ENCODE peak calls at places on chromosomes 2 and 18, in five cellular contexts. One of them, this sample, is unnamed.

GRCh38 chr2:44623622-44624351 is 262.0 kb downstream of the CAMKMT start:
- DNase-seq in GM12878: no peak
- DNase-seq in HEK293T: no peak
- DNase-seq in HepG2: no peak
- DNase-seq in H1: no peak
- DNase-seq in this sample: no peak

GRCh38 chr2:33304032-33304864 is 172.2 kb upstream of the RASGRP3 start:
- DNase-seq in GM12878: no peak
- DNase-seq in HEK293T: no peak
- DNase-seq in HepG2: no peak
- DNase-seq in H1: no peak
- DNase-seq in this sample: peak

GRCh38 chr2:134333646-134334189 is 79.8 kb downstream of the MGAT5 start:
- DNase-seq in GM12878: no peak
- DNase-seq in HEK293T: no peak
- DNase-seq in HepG2: no peak
- DNase-seq in H1: no peak
- DNase-seq in this sample: no peak

GRCh38 chr2:226411727-226412360 is 387.8 kb downstream of the IRS1 start:
- DNase-seq in GM12878: no peak
- DNase-seq in HEK293T: no peak
- DNase-seq in HepG2: peak
- DNase-seq in H1: no peak
- DNase-seq in this sample: no peak

GRCh38 chr2:51350100-51350499 is 318.2 kb upstream of the NRXN1 start:
- DNase-seq in GM12878: no peak
- DNase-seq in HEK293T: no peak
- DNase-seq in HepG2: no peak
- DNase-seq in H1: no peak
- DNase-seq in this sample: no peak

GRCh38 chr2:234494361-234495075 is 2.4 kb downstream of the ARL4C start:
- DNase-seq in GM12878: no peak
- DNase-seq in HEK293T: no peak
- DNase-seq in HepG2: no peak
- DNase-seq in H1: no peak
- DNase-seq in this sample: no peak

GRCh38 chr2:127386764-127387654 is 766 bp downstream of the MAP3K2 start:
- DNase-seq in GM12878: no peak
- DNase-seq in HEK293T: peak
- DNase-seq in HepG2: peak
- DNase-seq in H1: peak
- DNase-seq in this sample: peak

GRCh38 chr2:196314780-196315179 is 143.4 kb upstream of the STK17B start:
- DNase-seq in GM12878: no peak
- DNase-seq in HEK293T: no peak
- DNase-seq in HepG2: no peak
- DNase-seq in H1: no peak
- DNase-seq in this sample: no peak

GRCh38 chr2:65431417-65432226 is 777 bp downstream of the SPRED2 start:
- DNase-seq in GM12878: no peak
- DNase-seq in HEK293T: peak
- DNase-seq in HepG2: peak
- DNase-seq in H1: peak
- DNase-seq in this sample: no peak

GRCh38 chr18:54607213-54607934 is 16.3 kb downstream of the DYNAP start:
- DNase-seq in GM12878: no peak
- DNase-seq in HEK293T: no peak
- DNase-seq in HepG2: peak
- DNase-seq in H1: peak
- DNase-seq in this sample: peak

GRCh38 chr2:45755585-45756330 is 104.3 kb downstream of the PRKCE start:
- DNase-seq in GM12878: no peak
- DNase-seq in HEK293T: no peak
- DNase-seq in HepG2: no peak
- DNase-seq in H1: no peak
- DNase-seq in this sample: peak

GRCh38 chr18:3592864-3593263 is 142.9 kb downstream of the TGIF1 start:
- DNase-seq in GM12878: no peak
- DNase-seq in HEK293T: no peak
- DNase-seq in HepG2: no peak
- DNase-seq in H1: no peak
- DNase-seq in this sample: no peak

GRCh38 chr2:143279672-143280071 is 150.5 kb downstream of the ARHGAP15 start:
- DNase-seq in GM12878: no peak
- DNase-seq in HEK293T: no peak
- DNase-seq in HepG2: no peak
- DNase-seq in H1: no peak
- DNase-seq in this sample: no peak

GRCh38 chr2:127174977-127175376 is 45.1 kb downstream of the CYP27C1 start:
- DNase-seq in GM12878: no peak
- DNase-seq in HEK293T: no peak
- DNase-seq in HepG2: no peak
- DNase-seq in H1: no peak
- DNase-seq in this sample: no peak

DNA sequence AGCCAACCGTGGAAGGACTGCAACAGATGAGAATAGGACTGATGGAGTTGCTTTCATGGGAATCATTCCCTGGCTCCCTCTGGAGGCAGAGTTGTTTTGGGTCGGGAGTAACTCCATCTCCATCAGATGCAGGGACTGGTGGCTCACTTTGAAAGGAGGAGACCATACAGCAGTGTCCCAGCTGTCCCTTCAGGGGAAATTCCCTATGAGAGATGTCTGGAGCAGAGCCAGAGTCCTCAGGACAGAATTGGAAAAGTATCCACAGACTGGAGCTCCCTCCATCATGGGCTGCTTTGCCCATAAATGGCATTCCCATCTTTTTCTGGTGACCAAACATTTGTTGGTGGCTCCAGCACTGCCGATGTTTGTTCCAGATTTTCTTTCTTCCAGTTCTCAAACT is 144.3 kb downstream of the NCK2 start:
- DNase-seq in GM12878: no peak
- DNase-seq in HEK293T: no peak
- DNase-seq in HepG2: no peak
- DNase-seq in H1: no peak
- DNase-seq in this sample: no peak
- TF ChIP-seq SUZ12 in GM12878: no peak
- TF ChIP-seq SUZ12 in HEK293T: no peak
- TF ChIP-seq SUZ12 in HepG2: no peak
- TF ChIP-seq SUZ12 in H1: no peak
- TF ChIP-seq SUZ12 in this sample: no peak

DNA sequence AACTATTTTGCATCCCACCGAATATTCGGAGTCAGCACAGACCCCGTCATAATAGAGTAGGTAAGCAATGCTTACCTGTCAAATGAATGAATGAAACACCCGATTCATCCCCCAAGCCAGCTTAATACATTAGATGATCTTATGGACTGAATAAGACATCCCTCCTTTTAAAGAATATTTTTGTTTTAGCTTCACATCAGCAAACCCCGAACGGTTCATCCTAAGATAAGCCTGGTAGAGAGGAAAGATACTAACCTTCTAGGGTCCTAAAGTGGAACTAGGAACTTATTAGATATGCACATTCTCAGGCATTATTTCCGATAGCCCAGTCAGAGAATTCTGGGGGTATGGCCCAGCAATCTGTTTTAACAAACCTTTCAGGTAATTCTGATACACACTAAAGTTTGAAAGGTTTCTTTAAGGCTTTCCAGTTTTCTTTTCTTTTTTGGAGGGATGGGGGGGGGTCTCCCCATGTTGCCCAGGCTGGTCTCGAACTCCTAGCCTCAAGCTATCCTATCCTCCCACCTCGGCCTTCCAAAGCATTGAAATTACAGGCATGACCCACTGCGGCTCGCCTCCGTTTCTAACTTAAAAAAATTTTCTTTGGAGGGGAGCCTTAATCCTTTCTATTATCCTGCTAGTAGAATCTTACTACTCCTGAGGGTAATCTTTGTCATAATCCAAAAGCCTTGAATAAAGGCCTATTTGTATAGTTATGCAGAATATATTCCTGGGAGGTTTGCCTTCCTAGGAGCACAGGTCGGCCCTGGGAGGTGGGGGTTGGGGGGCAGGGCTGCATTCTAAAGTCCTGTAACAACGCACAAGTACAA is 1.0 kb upstream of the ACTR3 start:
- DNase-seq in GM12878: no peak
- DNase-seq in HEK293T: no peak
- DNase-seq in HepG2: no peak
- DNase-seq in H1: no peak
- DNase-seq in this sample: peak
- TF ChIP-seq SUZ12 in GM12878: no peak
- TF ChIP-seq SUZ12 in HEK293T: no peak
- TF ChIP-seq SUZ12 in HepG2: no peak
- TF ChIP-seq SUZ12 in H1: no peak
- TF ChIP-seq SUZ12 in this sample: no peak

DNA sequence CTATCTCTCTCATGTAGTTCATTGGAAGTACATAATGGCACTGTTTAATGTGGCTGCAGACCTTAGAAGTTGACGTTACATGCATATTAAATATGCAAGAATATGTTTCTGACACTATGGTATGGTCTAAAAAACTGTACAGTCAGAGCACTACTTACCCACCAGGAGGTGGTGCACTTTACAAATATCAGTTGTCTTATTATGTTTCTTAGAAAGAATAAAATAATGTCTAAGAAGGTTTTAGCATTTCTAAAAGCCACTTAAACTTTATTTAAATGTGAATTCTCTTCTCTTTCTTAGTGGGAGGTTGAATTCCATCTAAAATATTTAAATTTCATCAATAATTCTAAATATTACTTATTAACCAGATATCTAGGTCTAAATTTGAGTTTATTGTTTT is 4.3 kb downstream of the TMEFF2 start:
- DNase-seq in GM12878: no peak
- DNase-seq in HEK293T: no peak
- DNase-seq in HepG2: peak
- DNase-seq in H1: no peak
- DNase-seq in this sample: no peak
- TF ChIP-seq SUZ12 in GM12878: no peak
- TF ChIP-seq SUZ12 in HEK293T: no peak
- TF ChIP-seq SUZ12 in HepG2: no peak
- TF ChIP-seq SUZ12 in H1: no peak
- TF ChIP-seq SUZ12 in this sample: no peak

DNA sequence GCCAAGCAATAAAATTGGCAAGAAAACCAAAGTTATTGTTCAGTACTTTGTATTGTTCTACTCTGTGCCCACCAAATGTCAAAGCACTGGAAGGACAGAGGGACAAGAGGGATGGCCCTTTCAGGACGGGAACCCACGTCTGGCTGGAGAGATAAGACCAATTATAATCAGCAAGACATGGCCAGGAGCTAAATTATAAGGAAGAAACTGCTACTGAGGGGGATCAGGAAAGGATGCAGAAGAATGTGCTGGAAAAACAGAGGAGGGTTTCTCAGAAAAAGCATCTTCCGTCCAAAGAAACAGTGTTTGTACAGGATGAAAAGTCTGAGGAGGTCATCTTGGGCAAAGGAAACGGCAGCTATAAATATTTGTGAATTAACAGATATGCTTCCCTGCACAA is 46.4 kb upstream of the NARS1 start:
- DNase-seq in GM12878: no peak
- DNase-seq in HEK293T: no peak
- DNase-seq in HepG2: no peak
- DNase-seq in H1: no peak
- DNase-seq in this sample: no peak
- TF ChIP-seq SUZ12 in GM12878: no peak
- TF ChIP-seq SUZ12 in HEK293T: no peak
- TF ChIP-seq SUZ12 in HepG2: no peak
- TF ChIP-seq SUZ12 in H1: no peak
- TF ChIP-seq SUZ12 in this sample: no peak

DNA sequence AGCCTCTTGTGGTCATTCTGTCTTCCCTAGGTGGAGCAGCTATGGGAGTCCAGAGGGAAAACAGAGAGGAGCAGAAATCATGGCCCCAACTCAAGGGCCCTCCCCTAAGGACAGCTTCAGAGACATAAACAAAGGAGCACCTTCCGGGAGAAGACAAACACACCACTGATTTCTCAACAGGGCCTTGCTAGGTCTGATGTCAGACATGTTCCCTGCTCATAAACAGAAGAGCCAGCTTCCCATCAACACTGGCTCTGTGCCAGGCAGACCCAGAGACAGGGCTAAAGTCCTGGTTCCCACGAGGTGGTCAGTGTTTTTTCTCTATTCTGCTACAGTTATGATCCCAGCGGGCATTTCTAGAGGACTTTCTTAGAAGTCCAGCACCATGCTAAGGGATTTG is 19.3 kb downstream of the CXCR2 start:
- DNase-seq in GM12878: no peak
- DNase-seq in HEK293T: no peak
- DNase-seq in HepG2: peak
- DNase-seq in H1: no peak
- DNase-seq in this sample: no peak
- TF ChIP-seq SUZ12 in GM12878: no peak
- TF ChIP-seq SUZ12 in HEK293T: no peak
- TF ChIP-seq SUZ12 in HepG2: no peak
- TF ChIP-seq SUZ12 in H1: no peak
- TF ChIP-seq SUZ12 in this sample: no peak

DNA sequence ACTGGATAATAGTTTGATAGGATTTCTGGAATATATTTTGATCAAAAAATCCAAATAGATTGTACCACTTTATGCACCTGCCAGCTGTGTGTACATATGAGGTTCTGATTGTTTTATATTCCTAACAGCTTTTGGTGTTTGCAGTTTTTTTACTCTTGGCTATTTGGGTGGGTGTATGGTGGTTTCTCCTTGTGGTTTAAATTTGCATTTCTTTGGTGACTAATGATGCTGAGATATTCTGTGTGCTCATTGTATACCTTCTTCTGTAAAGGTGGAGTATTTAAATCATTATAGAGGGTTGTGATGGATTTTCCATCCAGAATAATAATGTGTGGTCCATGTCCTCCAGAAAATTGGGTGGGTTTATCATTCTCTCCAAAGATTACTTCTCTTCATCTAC is 372.9 kb downstream of the THSD7B start:
- DNase-seq in GM12878: no peak
- DNase-seq in HEK293T: no peak
- DNase-seq in HepG2: no peak
- DNase-seq in H1: no peak
- DNase-seq in this sample: no peak
- TF ChIP-seq SUZ12 in GM12878: no peak
- TF ChIP-seq SUZ12 in HEK293T: no peak
- TF ChIP-seq SUZ12 in HepG2: no peak
- TF ChIP-seq SUZ12 in H1: no peak
- TF ChIP-seq SUZ12 in this sample: no peak

GRCh38 chr2:230908094-230908594 is 16.9 kb downstream of the GPR55 start:
- DNase-seq in GM12878: no peak
- DNase-seq in HEK293T: no peak
- DNase-seq in HepG2: no peak
- DNase-seq in H1: no peak
- DNase-seq in this sample: no peak

GRCh38 chr2:230907361-230908093 is 17.5 kb downstream of the GPR55 start:
- DNase-seq in GM12878: no peak
- DNase-seq in HEK293T: no peak
- DNase-seq in HepG2: no peak
- DNase-seq in H1: no peak
- DNase-seq in this sample: no peak

GRCh38 chr2:230910546-230911135 is 14.4 kb downstream of the GPR55 start:
- DNase-seq in GM12878: no peak
- DNase-seq in HEK293T: no peak
- DNase-seq in HepG2: no peak
- DNase-seq in H1: no peak
- DNase-seq in this sample: no peak

GRCh38 chr2:230909841-230910545 is 15.0 kb downstream of the GPR55 start:
- DNase-seq in GM12878: no peak
- DNase-seq in HEK293T: no peak
- DNase-seq in HepG2: no peak
- DNase-seq in H1: no peak
- DNase-seq in this sample: no peak

GRCh38 chr2:230908595-230909191 is 16.3 kb downstream of the GPR55 start:
- DNase-seq in GM12878: no peak
- DNase-seq in HEK293T: no peak
- DNase-seq in HepG2: peak
- DNase-seq in H1: no peak
- DNase-seq in this sample: peak
- TF ChIP-seq SUZ12 in GM12878: no peak
- TF ChIP-seq SUZ12 in HEK293T: no peak
- TF ChIP-seq SUZ12 in HepG2: no peak
- TF ChIP-seq SUZ12 in H1: no peak
- TF ChIP-seq SUZ12 in this sample: no peak